ENCODE peak calls at places on chromosome 3, in seven cellular contexts. One of them, this sample, is unnamed.

GRCh38 chr3:183393625-183394024 is 34.8 kb downstream of the MCF2L2 start:
- DNase-seq in HepG2: no peak
- DNase-seq in K562: no peak
- DNase-seq in SK-N-SH: peak; percentile 75
- DNase-seq in GM12878: no peak
- DNase-seq in HCT116: no peak
- DNase-seq in H1: no peak
- DNase-seq in this sample: no peak

GRCh38 chr3:130773371-130773770 is 26.7 kb upstream of the PIK3R4 start:
- DNase-seq in GM12878: no peak
- DNase-seq in H1: no peak
- DNase-seq in SK-N-SH: no peak
- DNase-seq in HepG2: no peak
- DNase-seq in HCT116: no peak
- DNase-seq in K562: no peak
- DNase-seq in this sample: no peak

GRCh38 chr3:172312006-172312405 is 136.2 kb downstream of the GHSR start:
- DNase-seq in K562: no peak
- DNase-seq in GM12878: no peak
- DNase-seq in SK-N-SH: no peak
- DNase-seq in HepG2: no peak
- DNase-seq in H1: no peak
- DNase-seq in HCT116: no peak
- DNase-seq in this sample: no peak

GRCh38 chr3:198076722-198077308 is 116.8 kb downstream of the LMLN start:
- DNase-seq in K562: no peak
- DNase-seq in HepG2: no peak
- DNase-seq in HCT116: no peak
- DNase-seq in SK-N-SH: no peak
- DNase-seq in GM12878: no peak
- DNase-seq in H1: no peak
- DNase-seq in this sample: no peak

GRCh38 chr3:157312366-157312745 is 124.3 kb upstream of the PTX3 start:
- DNase-seq in GM12878: no peak
- DNase-seq in SK-N-SH: no peak
- DNase-seq in HCT116: no peak
- DNase-seq in H1: no peak
- DNase-seq in K562: no peak
- DNase-seq in HepG2: no peak
- DNase-seq in this sample: no peak

GRCh38 chr3:125278155-125278554 is 65.6 kb upstream of the SLC12A8 start:
- DNase-seq in SK-N-SH: no peak
- DNase-seq in HepG2: no peak
- DNase-seq in GM12878: no peak
- DNase-seq in H1: no peak
- DNase-seq in HCT116: no peak
- DNase-seq in K562: no peak
- DNase-seq in this sample: no peak

GRCh38 chr3:30548605-30549004 is 57.8 kb upstream of the TGFBR2 start:
- DNase-seq in HepG2: no peak
- DNase-seq in HCT116: no peak
- DNase-seq in K562: peak; percentile 64
- DNase-seq in H1: peak; percentile 84
- DNase-seq in GM12878: no peak
- DNase-seq in SK-N-SH: peak; percentile 32
- DNase-seq in this sample: no peak

GRCh38 chr3:117657278-117657677 is 947.7 kb downstream of the TUSC7 start:
- DNase-seq in H1: no peak
- DNase-seq in HCT116: no peak
- DNase-seq in GM12878: no peak
- DNase-seq in SK-N-SH: no peak
- DNase-seq in K562: no peak
- DNase-seq in HepG2: no peak
- DNase-seq in this sample: no peak

GRCh38 chr3:184332370-184333090 is 4.9 kb upstream of the FAM131A start:
- DNase-seq in HCT116: no peak
- DNase-seq in SK-N-SH: no peak
- DNase-seq in GM12878: no peak
- DNase-seq in H1: no peak
- DNase-seq in K562: no peak
- DNase-seq in HepG2: no peak
- DNase-seq in this sample: no peak

GRCh38 chr3:141407043-141407442 is 38.7 kb downstream of the ZBTB38 start:
- DNase-seq in HCT116: no peak
- DNase-seq in SK-N-SH: no peak
- DNase-seq in K562: no peak
- DNase-seq in GM12878: no peak
- DNase-seq in HepG2: no peak
- DNase-seq in H1: no peak
- DNase-seq in this sample: no peak

GRCh38 chr3:113557374-113557773 is 25.0 kb downstream of the SIDT1 start:
- DNase-seq in SK-N-SH: no peak
- DNase-seq in K562: no peak
- DNase-seq in H1: no peak
- DNase-seq in HepG2: peak; percentile 67
- DNase-seq in GM12878: no peak
- DNase-seq in HCT116: peak; percentile 16
- DNase-seq in this sample: peak; percentile 49
- TF ChIP-seq YY1 in SK-N-SH: no peak
- TF ChIP-seq YY1 in K562: no peak
- TF ChIP-seq YY1 in H1: no peak
- TF ChIP-seq YY1 in HepG2: no peak
- TF ChIP-seq YY1 in GM12878: no peak
- TF ChIP-seq YY1 in HCT116: no peak
- TF ChIP-seq YY1 in this sample: no peak

GRCh38 chr3:107227091-107227490 is 150.1 kb upstream of the CCDC54 start:
- DNase-seq in H1: no peak
- DNase-seq in SK-N-SH: no peak
- DNase-seq in HepG2: no peak
- DNase-seq in GM12878: no peak
- DNase-seq in K562: no peak
- DNase-seq in HCT116: no peak
- DNase-seq in this sample: no peak
- TF ChIP-seq YY1 in H1: no peak
- TF ChIP-seq YY1 in SK-N-SH: no peak
- TF ChIP-seq YY1 in HepG2: no peak
- TF ChIP-seq YY1 in GM12878: no peak
- TF ChIP-seq YY1 in K562: no peak
- TF ChIP-seq YY1 in HCT116: no peak
- TF ChIP-seq YY1 in this sample: no peak

DNA sequence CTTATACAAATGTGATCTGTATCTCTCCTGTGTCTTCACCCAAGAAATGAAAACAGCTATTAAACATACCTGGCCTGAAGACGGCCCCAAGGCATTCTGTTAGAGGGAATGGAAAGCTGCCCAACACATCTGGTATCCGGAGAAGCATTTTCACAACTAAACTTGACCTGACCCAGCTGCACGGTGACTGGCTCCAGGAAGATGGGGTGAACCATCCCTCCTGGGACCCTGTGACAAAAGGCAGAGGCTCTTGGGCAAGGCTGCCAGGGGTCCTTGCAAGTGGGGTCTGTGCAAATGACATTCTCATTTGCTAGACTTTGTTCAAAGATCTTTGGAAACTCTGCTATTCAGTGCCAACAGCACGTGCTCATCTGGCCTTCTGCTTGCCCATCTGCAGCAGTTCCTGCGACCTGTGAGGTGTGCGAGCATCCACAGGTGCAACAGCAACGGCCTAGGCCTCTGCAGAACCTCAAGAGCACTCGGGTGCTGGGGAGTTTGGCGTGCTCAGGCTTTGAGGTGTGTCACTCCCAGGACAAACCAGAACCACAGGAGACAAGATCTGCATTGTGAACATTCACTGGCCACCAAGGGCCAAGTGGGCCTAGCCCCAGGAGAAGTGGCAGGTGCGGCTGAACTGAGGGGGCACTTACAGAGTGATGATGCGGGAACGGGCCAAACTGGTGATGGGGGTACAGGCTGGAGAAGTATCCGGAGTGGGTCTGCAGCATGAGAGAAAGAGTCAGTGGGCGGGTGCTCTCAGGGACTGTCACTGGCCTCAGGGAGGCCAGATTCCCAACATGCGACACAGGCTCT is 71.8 kb downstream of the SENP2 start:
- DNase-seq in GM12878: no peak
- DNase-seq in HepG2: no peak
- DNase-seq in K562: no peak
- DNase-seq in SK-N-SH: no peak
- DNase-seq in H1: no peak
- DNase-seq in HCT116: no peak
- DNase-seq in this sample: no peak
- TF ChIP-seq YY1 in GM12878: no peak
- TF ChIP-seq YY1 in HepG2: no peak
- TF ChIP-seq YY1 in K562: no peak
- TF ChIP-seq YY1 in SK-N-SH: no peak
- TF ChIP-seq YY1 in H1: no peak
- TF ChIP-seq YY1 in HCT116: no peak
- TF ChIP-seq YY1 in this sample: no peak

GRCh38 chr3:120348065-120348980 is 831 bp downstream of the LRRC58 start:
- DNase-seq in SK-N-SH: peak; percentile 36
- DNase-seq in H1: no peak
- DNase-seq in GM12878: no peak
- DNase-seq in HepG2: peak; percentile 6
- DNase-seq in K562: peak; percentile 29
- DNase-seq in HCT116: no peak
- DNase-seq in this sample: no peak
- TF ChIP-seq YY1 in SK-N-SH: no peak
- TF ChIP-seq YY1 in H1: no peak
- TF ChIP-seq YY1 in GM12878: no peak
- TF ChIP-seq YY1 in HepG2: no peak
- TF ChIP-seq YY1 in K562: no peak
- TF ChIP-seq YY1 in HCT116: no peak
- TF ChIP-seq YY1 in this sample: no peak

GRCh38 chr3:45968149-45968548 is 24.9 kb downstream of the CXCR6 start:
- DNase-seq in HepG2: no peak
- DNase-seq in H1: no peak
- DNase-seq in HCT116: no peak
- DNase-seq in K562: no peak
- DNase-seq in GM12878: no peak
- DNase-seq in SK-N-SH: no peak
- DNase-seq in this sample: no peak

GRCh38 chr3:45969152-45969551 is 25.9 kb downstream of the CXCR6 start:
- DNase-seq in GM12878: no peak
- DNase-seq in K562: no peak
- DNase-seq in SK-N-SH: no peak
- DNase-seq in HepG2: no peak
- DNase-seq in H1: no peak
- DNase-seq in HCT116: no peak
- DNase-seq in this sample: no peak

GRCh38 chr3:45969953-45970352 is 25.7 kb downstream of the FYCO1 start:
- DNase-seq in K562: no peak
- DNase-seq in HCT116: no peak
- DNase-seq in H1: no peak
- DNase-seq in HepG2: no peak
- DNase-seq in GM12878: no peak
- DNase-seq in SK-N-SH: no peak
- DNase-seq in this sample: no peak

GRCh38 chr3:45967724-45968123 is 24.5 kb downstream of the CXCR6 start:
- DNase-seq in H1: no peak
- DNase-seq in GM12878: no peak
- DNase-seq in HepG2: no peak
- DNase-seq in HCT116: no peak
- DNase-seq in SK-N-SH: no peak
- DNase-seq in K562: no peak
- DNase-seq in this sample: no peak

GRCh38 chr3:45968706-45969105 is 25.4 kb downstream of the CXCR6 start:
- DNase-seq in SK-N-SH: no peak
- DNase-seq in HepG2: no peak
- DNase-seq in K562: no peak
- DNase-seq in H1: no peak
- DNase-seq in HCT116: no peak
- DNase-seq in GM12878: no peak
- DNase-seq in this sample: peak; percentile 47
- TF ChIP-seq YY1 in SK-N-SH: no peak
- TF ChIP-seq YY1 in HepG2: no peak
- TF ChIP-seq YY1 in K562: no peak
- TF ChIP-seq YY1 in H1: no peak
- TF ChIP-seq YY1 in HCT116: no peak
- TF ChIP-seq YY1 in GM12878: no peak
- TF ChIP-seq YY1 in this sample: no peak

DNA sequence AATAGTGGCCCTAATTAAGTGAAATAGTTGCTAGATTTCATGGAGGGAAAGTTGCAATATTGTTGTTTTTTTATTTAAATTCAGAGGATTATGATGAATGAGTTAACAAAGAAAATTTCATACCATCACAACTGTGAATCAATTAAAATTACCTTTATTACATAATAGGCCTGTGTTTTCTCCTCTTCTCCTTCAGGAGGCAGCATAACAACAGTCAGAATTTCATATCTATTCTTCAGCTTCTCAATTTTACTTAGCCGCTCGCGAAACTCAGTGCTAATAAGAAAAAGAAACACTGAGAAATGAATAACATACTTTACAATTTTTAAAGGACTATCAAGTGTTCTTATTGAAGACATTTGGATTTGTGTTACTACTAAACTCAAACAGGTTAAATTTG is 29.4 kb downstream of the TTC14 start:
- DNase-seq in K562: no peak
- DNase-seq in H1: no peak
- DNase-seq in SK-N-SH: no peak
- DNase-seq in HepG2: no peak
- DNase-seq in HCT116: no peak
- DNase-seq in GM12878: no peak
- DNase-seq in this sample: no peak
- TF ChIP-seq YY1 in K562: no peak
- TF ChIP-seq YY1 in H1: no peak
- TF ChIP-seq YY1 in SK-N-SH: no peak
- TF ChIP-seq YY1 in HepG2: no peak
- TF ChIP-seq YY1 in HCT116: no peak
- TF ChIP-seq YY1 in GM12878: no peak
- TF ChIP-seq YY1 in this sample: no peak

GRCh38 chr3:192896208-192896607 is 21.4 kb downstream of the MB21D2 start:
- DNase-seq in HCT116: no peak
- DNase-seq in SK-N-SH: no peak
- DNase-seq in K562: no peak
- DNase-seq in HepG2: peak; percentile 63
- DNase-seq in GM12878: no peak
- DNase-seq in H1: no peak
- DNase-seq in this sample: no peak
- TF ChIP-seq YY1 in HCT116: no peak
- TF ChIP-seq YY1 in SK-N-SH: no peak
- TF ChIP-seq YY1 in K562: no peak
- TF ChIP-seq YY1 in HepG2: no peak
- TF ChIP-seq YY1 in GM12878: no peak
- TF ChIP-seq YY1 in H1: no peak
- TF ChIP-seq YY1 in this sample: no peak

GRCh38 chr3:33360136-33360825 is 79.9 kb downstream of the UBP1 start:
- DNase-seq in GM12878: no peak
- DNase-seq in SK-N-SH: no peak
- DNase-seq in H1: no peak
- DNase-seq in HCT116: peak; percentile 54
- DNase-seq in K562: no peak
- DNase-seq in HepG2: peak; percentile 41
- DNase-seq in this sample: no peak
- TF ChIP-seq YY1 in GM12878: no peak
- TF ChIP-seq YY1 in SK-N-SH: no peak
- TF ChIP-seq YY1 in H1: no peak
- TF ChIP-seq YY1 in HCT116: no peak
- TF ChIP-seq YY1 in K562: no peak
- TF ChIP-seq YY1 in HepG2: no peak
- TF ChIP-seq YY1 in this sample: no peak

This sample was measured in NT2/D1.